ENCODE peak calls at places on chromosomes 2 and 18, in six cellular contexts. D, B, W, G, A and X are unnamed samples.

GRCh38 chr2:204681412-204681811 is 136.1 kb downstream of the PARD3B start:
- DNase-seq in A (no peak), D (no peak), W (no peak), B (no peak), G (no peak), X (no peak)

GRCh38 chr2:113831156-113831555 is 58.7 kb upstream of the ACTR3 start:
- DNase-seq in D (no peak), B (no peak), A (no peak), W (no peak), G (peak), X (no peak)

GRCh38 chr2:175062787-175063585 is 57.8 kb upstream of the CHN1 start:
- DNase-seq in W (no peak), G (no peak), A (no peak), B (no peak), D (no peak), X (no peak)

GRCh38 chr2:18519991-18520604 is 40.4 kb downstream of the RDH14 start:
- DNase-seq in D (no peak), B (no peak), W (no peak), G (no peak), A (no peak), X (no peak)

GRCh38 chr18:79393626-79394401 is 1.9 kb upstream of the NFATC1 start:
- DNase-seq in D (no peak), G (peak), W (peak), A (peak), B (no peak), X (no peak)

GRCh38 chr2:153416071-153416470 is 62.5 kb downstream of the RPRM start:
- DNase-seq in A (no peak), W (no peak), D (no peak), B (no peak), G (no peak), X (no peak)

GRCh38 chr2:28750316-28751101 is 1.1 kb upstream of the PPP1CB start:
- DNase-seq in W (peak), A (no peak), B (peak), D (no peak), G (peak), X (no peak)

GRCh38 chr2:210593166-210593565 is 36.8 kb downstream of the CPS1 start:
- DNase-seq in W (no peak), B (no peak), D (no peak), A (no peak), G (peak), X (no peak)

GRCh38 chr2:47313141-47313691 is 89.7 kb upstream of the MSH2 start:
- DNase-seq in D (no peak), W (no peak), G (no peak), A (no peak), B (no peak), X (no peak)

GRCh38 chr18:62018034-62018760 is 125.4 kb upstream of the RNF152 start:
- DNase-seq in D (no peak), B (no peak), W (no peak), G (peak), A (no peak), X (no peak)

GRCh38 chr18:58128286-58129018 is 84.4 kb downstream of the NEDD4L start:
- DNase-seq in B (no peak), G (peak), W (no peak), D (no peak), A (no peak), X (no peak)